ENCODE peak calls at places on chromosomes 2 and 18, in seven cellular contexts. H, F, O, Y, I, M and E are unnamed samples. For H3K4me1, the result is how much of the 10 kb centered on the place peaks cover.

GRCh38 chr18:78246041-78246440 is 733.6 kb upstream of the SALL3 start:
- DNase-seq in M (no peak), F (no peak), I (no peak), Y (no peak), H (no peak), O (no peak), E (no peak)

GRCh38 chr2:45497355-45497754 is 113.7 kb downstream of the SRBD1 start:
- DNase-seq in O (no peak), I (no peak), Y (no peak), H (no peak), F (no peak), M (no peak), E (no peak)

GRCh38 chr2:62998949-62999348 is 51.7 kb upstream of the OTX1 start:
- DNase-seq in M (no peak), H (no peak), F (no peak), I (no peak), Y (no peak), O (no peak), E (no peak)

GRCh38 chr18:25076980-25077780 is 274.8 kb downstream of the ZNF521 start:
- DNase-seq in F (no peak), I (no peak), O (no peak), H (no peak), Y (no peak), M (no peak), E (no peak)

GRCh38 chr2:9326975-9327374 is 96.4 kb downstream of the ITGB1BP1 start:
- DNase-seq in F (no peak), I (no peak), H (no peak), Y (no peak), O (no peak), M (no peak), E (no peak)

GRCh38 chr2:226888378-226888915 is 52.6 kb downstream of the RHBDD1 start:
- DNase-seq in I (no peak), M (no peak), F (no peak), H (no peak), Y (no peak), O (no peak), E (no peak)

GRCh38 chr2:58042486-58042970 is 4.1 kb upstream of the VRK2 start:
- DNase-seq in O (no peak), F (no peak), I (no peak), H (no peak), M (no peak), Y (no peak), E (peak)

GRCh38 chr2:28869494-28870145 is 489 bp downstream of the TRMT61B start:
- DNase-seq in F (no peak), H (no peak), I (peak), Y (no peak), M (no peak), O (no peak), E (no peak)

GRCh38 chr2:9655441-9656269 is 24.9 kb upstream of the YWHAQ start:
- DNase-seq in I (no peak), O (no peak), Y (no peak), H (no peak), M (no peak), F (peak), E (no peak)

GRCh38 chr2:88866756-88867155 is 175.3 kb downstream of the RPIA start:
- DNase-seq in I (no peak), Y (peak), O (no peak), H (no peak), F (no peak), M (no peak), E (no peak)

GRCh38 chr2:46335404-46335965 is 38.3 kb downstream of the EPAS1 start:
- DNase-seq in F (no peak), O (peak), Y (peak), H (no peak), M (no peak), I (no peak), E (no peak)

GRCh38 chr2:150127995-150128394 is 359.5 kb downstream of the RND3 start:
- DNase-seq in H (no peak), O (no peak), I (no peak), Y (no peak), M (no peak), F (no peak), E (no peak)

GRCh38 chr2:25979006-25979405 is 3.3 kb downstream of the KIF3C start:
- DNase-seq in M (no peak), H (no peak), F (no peak), I (no peak), Y (no peak), O (no peak), E (no peak)

GRCh38 chr2:125567100-125567499 is 1088.9 kb upstream of the GYPC start:
- DNase-seq in M (no peak), I (no peak), H (no peak), F (no peak), Y (no peak), O (no peak), E (no peak)

GRCh38 chr18:13834501-13835015 is 10.6 kb downstream of the MC5R start:
- DNase-seq in M (no peak), Y (no peak), O (no peak), F (no peak), H (no peak), I (no peak), E (no peak)

GRCh38 chr2:47088371-47089082 is 66.6 kb downstream of the STPG4 start:
- DNase-seq in O (no peak), H (no peak), Y (no peak), I (no peak), F (no peak), M (no peak), E (no peak)

GRCh38 chr2:96881349-96882195 is 11.7 kb upstream of the SEMA4C start:
- DNase-seq in Y (no peak), O (no peak), H (no peak), F (no peak), M (no peak), I (no peak), E (no peak)

GRCh38 chr2:111171337-111171930 is 50.7 kb downstream of the BCL2L11 start:
- DNase-seq in M (no peak), O (no peak), Y (no peak), F (no peak), H (no peak), I (no peak), E (no peak)

GRCh38 chr2:205716126-205716525 is 33.8 kb downstream of the NRP2 start:
- DNase-seq in I (no peak), Y (peak), O (no peak), M (no peak), F (no peak), H (no peak), E (no peak)

GRCh38 chr2:172109256-172109655 is 6.6 kb upstream of the DLX2 start:
- DNase-seq in O (no peak), Y (no peak), I (no peak), F (no peak), M (no peak), H (no peak), E (no peak)

GRCh38 chr2:145065278-145065677 is 545.4 kb upstream of the ZEB2 start:
- DNase-seq in Y (no peak), F (no peak), H (no peak), O (no peak), I (no peak), M (no peak), E (no peak)

GRCh38 chr18:7586379-7586778 is 19.3 kb downstream of the PTPRM start:
- DNase-seq in I (no peak), H (no peak), F (no peak), O (no peak), Y (no peak), M (no peak), E (no peak)

GRCh38 chr2:220114443-220114842 is 487.0 kb downstream of the SLC4A3 start:
- DNase-seq in F (no peak), O (no peak), I (no peak), M (no peak), H (no peak), Y (no peak), E (no peak)

GRCh38 chr2:70903641-70904340 is 31.9 kb upstream of the ATP6V1B1 start:
- DNase-seq in O (no peak), M (no peak), I (no peak), H (no peak), F (no peak), Y (no peak), E (no peak)

GRCh38 chr2:132937629-132938028 is 267.6 kb upstream of the LYPD1 start:
- DNase-seq in H (no peak), Y (no peak), M (no peak), O (no peak), I (no peak), F (no peak), E (no peak)

GRCh38 chr2:235780410-235780809 is 286.6 kb downstream of the AGAP1 start:
- DNase-seq in Y (no peak), I (no peak), F (no peak), H (no peak), M (no peak), O (no peak), E (no peak)

GRCh38 chr18:76620326-76620813 is 125.3 kb upstream of the ZNF516 start:
- DNase-seq in F (no peak), O (peak), I (peak), H (no peak), M (no peak), Y (peak), E (peak)

GRCh38 chr2:64104944-64105343 is 39.3 kb downstream of the PELI1 start:
- DNase-seq in H (no peak), O (no peak), F (no peak), Y (no peak), I (no peak), M (no peak), E (no peak)

GRCh38 chr2:173963323-173963816 is 1.8 kb downstream of the SP3 start:
- DNase-seq in I (no peak), F (peak), M (peak), O (no peak), H (no peak), Y (no peak), E (peak)

GRCh38 chr2:45754087-45755015 is 102.9 kb downstream of the PRKCE start:
- DNase-seq in Y (no peak), I (no peak), F (no peak), O (no peak), M (no peak), H (no peak), E (no peak)

GRCh38 chr2:60502123-60502522 is 51.3 kb downstream of the BCL11A start:
- DNase-seq in I (no peak), Y (no peak), M (no peak), H (no peak), O (no peak), F (no peak), E (no peak)

GRCh38 chr2:226953206-226953605 is 117.4 kb downstream of the RHBDD1 start:
- DNase-seq in I (no peak), H (no peak), F (no peak), Y (no peak), O (no peak), M (no peak), E (no peak)

GRCh38 chr18:54888933-54889332 is 60.7 kb downstream of the RAB27B start:
- DNase-seq in H (no peak), Y (no peak), I (no peak), F (no peak), M (no peak), O (no peak), E (no peak)

GRCh38 chr2:159604159-159604558 is 12.2 kb downstream of the BAZ2B start:
- DNase-seq in I (no peak), F (no peak), O (no peak), M (no peak), H (no peak), Y (no peak), E (no peak)

DNA sequence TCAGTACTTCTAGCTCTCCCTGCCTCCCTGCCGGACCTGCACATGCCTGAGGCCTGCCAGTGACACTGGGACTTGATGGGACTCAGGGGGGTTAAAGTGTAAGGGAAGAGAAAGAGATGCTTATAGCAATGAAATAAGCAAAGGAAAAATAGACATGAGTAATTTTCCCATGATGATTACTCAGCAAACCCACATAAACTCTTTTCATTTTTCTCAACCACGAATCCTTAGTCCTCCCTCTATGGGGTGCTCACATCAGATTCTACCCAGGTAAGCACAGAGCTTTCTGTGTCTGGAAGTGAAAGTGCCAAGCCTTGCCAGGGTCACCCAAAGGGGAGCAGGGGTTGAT is 44.8 kb upstream of the ANKRD62 start:
- DNase-seq in I (no peak), M (no peak), O (no peak), H (no peak), Y (no peak), F (no peak), E (no peak)
- H3K4me3 ChIP-seq in I (no peak), M (no peak), O (no peak), H (no peak), Y (no peak), F (no peak), E (no peak)

DNA sequence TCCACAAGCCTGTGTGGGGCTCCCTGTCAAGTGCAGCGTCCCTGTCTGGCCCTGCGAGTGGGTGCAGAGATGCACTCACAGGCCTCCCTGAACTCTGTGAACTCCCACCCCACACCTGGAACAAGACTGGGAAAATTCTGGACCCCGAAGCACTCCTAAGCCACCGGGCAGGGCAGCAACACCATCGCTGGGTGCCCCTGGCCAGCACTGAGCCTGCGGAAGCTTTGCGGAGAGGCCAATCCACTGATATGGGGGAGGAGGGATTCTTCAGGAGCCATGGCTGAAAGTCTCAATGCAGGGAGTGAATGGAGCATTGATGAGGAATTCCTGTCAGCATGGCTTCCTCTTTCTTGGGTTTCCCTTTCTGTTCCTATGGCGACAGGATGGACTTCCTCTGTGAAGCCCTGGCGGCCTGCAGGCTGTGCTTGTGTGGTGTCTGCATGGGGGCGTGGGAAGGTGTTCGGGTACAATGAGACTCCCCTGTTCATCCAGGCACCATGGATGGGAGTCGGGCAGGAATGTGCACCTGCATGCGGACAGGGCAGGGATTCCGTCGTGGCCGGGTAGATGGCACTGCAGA is 15.1 kb downstream of the TRIB2 start:
- DNase-seq in M (no peak), O (no peak), I (no peak), H (no peak), F (no peak), Y (no peak), E (no peak)
- H3K4me1 ChIP-seq in M (half or more), O (under half), I (half or more), H (under half), F (half or more), Y (under half), E (under half)

GRCh38 chr18:48639772-48640432 is 101.1 kb downstream of the CTIF start:
- DNase-seq in H (no peak), F (no peak), Y (no peak), I (no peak), O (no peak), M (no peak), E (no peak)
- H3K27ac ChIP-seq in H (no peak), F (no peak), Y (no peak), I (no peak), O (no peak), M (no peak), E (no peak)

GRCh38 chr2:12856934-12857660 is 140.4 kb downstream of the TRIB2 start:
- DNase-seq in I (no peak), M (peak), F (peak), O (no peak), H (no peak), Y (no peak), E (peak)
- H3K4me3 ChIP-seq in I (no peak), M (peak), F (no peak), O (no peak), H (no peak), Y (no peak), E (peak)

DNA sequence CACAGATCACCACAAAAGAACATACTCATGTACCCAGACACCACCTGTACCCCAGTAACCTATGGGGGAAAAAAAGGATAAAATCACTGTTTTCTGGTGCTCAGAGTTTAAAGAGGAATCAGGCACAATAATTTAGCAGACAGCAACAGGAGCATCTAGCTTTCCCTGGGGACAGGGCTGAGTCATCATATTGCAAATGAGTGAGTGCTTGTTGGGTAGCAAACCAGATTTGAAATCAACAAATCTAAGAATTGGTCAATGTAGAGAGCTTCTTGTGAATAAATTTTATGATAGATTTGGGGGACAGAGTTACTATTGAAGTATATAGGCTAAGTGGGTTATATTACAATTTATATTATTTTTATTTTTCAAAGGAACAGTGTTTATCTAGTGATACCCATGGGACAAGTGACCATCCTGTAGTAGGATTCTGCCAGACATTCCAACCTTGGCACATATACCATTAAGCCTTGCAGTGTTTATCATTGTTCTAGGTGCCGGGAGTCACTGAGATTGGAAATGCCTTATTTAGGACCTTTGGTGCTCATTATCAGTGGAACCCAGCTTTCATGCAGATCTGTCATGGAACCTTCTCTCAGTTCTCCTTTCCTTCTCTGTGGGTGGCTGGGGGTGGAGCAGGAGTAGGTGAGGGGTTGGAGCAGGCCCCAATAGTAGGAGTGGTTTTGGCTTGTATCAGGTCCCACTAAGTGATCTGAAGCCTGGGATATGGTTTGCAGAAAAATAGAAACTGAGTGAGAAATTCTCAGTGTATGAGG is 117.2 kb downstream of the CERS6 start:
- DNase-seq in H (no peak), M (no peak), O (no peak), Y (no peak), I (no peak), F (no peak), E (no peak)
- H3K4me1 ChIP-seq in H (under half), M (under half), O (under half), Y (under half), I (under half), F (under half), E (under half)